ENCODE peak calls at places on chromosomes 11 and 22, in nine cellular contexts. F, H, B, L, K, Z, T, X and A are unnamed samples.

GRCh38 chr22:47858773-47859306 is 1096.4 kb downstream of the TBC1D22A start:
- DNase-seq in F (no peak), H (no peak), B (no peak), L (no peak), K (no peak), Z (no peak), T (no peak), X (no peak), A (no peak)

GRCh38 chr22:27845603-27846100 is 44.1 kb upstream of the MN1 start:
- DNase-seq in F (no peak), H (no peak), B (no peak), L (no peak), K (no peak), Z (no peak), T (no peak), X (no peak), A (no peak)

GRCh38 chr11:3225826-3226750 is 6.1 kb downstream of the MRGPRE start:
- DNase-seq in F (no peak), H (no peak), B (no peak), L (no peak), K (no peak), Z (no peak), T (peak), X (no peak), A (no peak)

GRCh38 chr11:119115484-119116234 is 5.7 kb upstream of the HINFP start:
- DNase-seq in F (no peak), H (peak), B (no peak), L (no peak), K (no peak), Z (no peak), T (no peak), X (no peak), A (no peak)

GRCh38 chr11:109604506-109604905 is 182.5 kb downstream of the C11orf87 start:
- DNase-seq in F (no peak), H (no peak), B (peak), L (no peak), K (peak), Z (no peak), T (no peak), X (no peak), A (no peak)

GRCh38 chr22:45678961-45679912 is 7.6 kb downstream of the ATXN10 start:
- DNase-seq in F (no peak), H (no peak), B (peak), L (no peak), K (no peak), Z (peak), T (peak), X (no peak), A (no peak)

GRCh38 chr11:19493446-19493845 is 219.2 kb upstream of the NAV2 start:
- DNase-seq in F (no peak), H (no peak), B (no peak), L (no peak), K (no peak), Z (no peak), T (no peak), X (no peak), A (no peak)

GRCh38 chr11:69637956-69638871 is 2.7 kb upstream of the CCND1 start:
- DNase-seq in F (no peak), H (no peak), B (peak), L (no peak), K (peak), Z (peak), T (peak), X (no peak), A (no peak)

GRCh38 chr11:116371146-116371545 is 401.6 kb downstream of the BUD13 start:
- DNase-seq in F (no peak), H (no peak), B (no peak), L (no peak), K (no peak), Z (no peak), T (no peak), X (no peak), A (no peak)

GRCh38 chr22:17119481-17120202 is 1.5 kb downstream of the TMEM121B start:
- DNase-seq in F (no peak), H (no peak), B (no peak), L (no peak), K (peak), Z (no peak), T (no peak), X (no peak), A (no peak)

GRCh38 chr11:63839508-63840355 is 822 bp downstream of the MARK2 start:
- DNase-seq in F (peak), H (no peak), B (peak), L (no peak), K (peak), Z (no peak), T (no peak), X (no peak), A (no peak)

GRCh38 chr22:19713650-19714319 is 518 bp upstream of the SEPTIN5 start:
- DNase-seq in F (no peak), H (no peak), B (no peak), L (no peak), K (no peak), Z (no peak), T (no peak), X (no peak), A (no peak)

GRCh38 chr22:30998329-30998728 is 29.3 kb downstream of the TUG1 start:
- DNase-seq in F (no peak), H (no peak), B (no peak), L (no peak), K (no peak), Z (no peak), T (no peak), X (no peak), A (no peak)

GRCh38 chr11:23425379-23425778 is 565.1 kb upstream of the CCDC179 start:
- DNase-seq in F (no peak), H (no peak), B (peak), L (no peak), K (no peak), Z (no peak), T (no peak), X (no peak), A (no peak)

GRCh38 chr11:68775951-68776388 is 24.6 kb upstream of the TESMIN start:
- DNase-seq in F (no peak), H (no peak), B (no peak), L (no peak), K (no peak), Z (no peak), T (no peak), X (no peak), A (no peak)